ENCODE peak calls at places on chromosomes 12 and 14, in seven cellular contexts. A is esophagus muscularis mucosa, V is NCI-H748 treated with DMSO at 0.1 percent for 48 hours, K is HT1080, N is H9, D is SHP77, I is NB4. Q is an unnamed sample.

GRCh38 chr12:10540776-10541205 is 35.1 kb downstream of the EIF2S3B start:
- DNase-seq in V (no peak), D (no peak), N (no peak), K (peak; percentile 84), A (no peak), I (no peak), Q (peak; percentile 55)

GRCh38 chr12:95204141-95204866 is 13.0 kb downstream of the FGD6 start:
- DNase-seq in I (peak; percentile 66), V (no peak), A (no peak), N (peak; percentile 80), D (no peak), K (peak; percentile 99), Q (no peak)

GRCh38 chr14:35193161-35193560 is 70.8 kb downstream of the PRORP start:
- DNase-seq in D (no peak), N (no peak), A (no peak), K (no peak), I (no peak), V (no peak), Q (no peak)

GRCh38 chr14:94388896-94389469 is 581 bp upstream of the SERPINA1 start:
- DNase-seq in D (no peak), V (no peak), I (no peak), N (no peak), A (no peak), K (no peak), Q (no peak)

GRCh38 chr12:102421801-102422583 is 58.4 kb downstream of the IGF1 start:
- DNase-seq in D (peak; percentile 36), V (no peak), A (no peak), N (no peak), K (peak; percentile 52), I (no peak), Q (peak; percentile 20)

GRCh38 chr12:57154804-57155434 is 7.5 kb upstream of the LRP1-AS start:
- DNase-seq in I (peak; percentile 31), A (no peak), K (no peak), D (no peak), N (no peak), V (no peak), Q (no peak)

GRCh38 chr12:71710276-71711125 is 24.6 kb downstream of the TMEM19 start:
- DNase-seq in N (no peak), K (peak; percentile 97), D (no peak), A (no peak), I (no peak), V (no peak), Q (peak; percentile 93)

GRCh38 chr12:52655251-52655650 is 3.2 kb upstream of the KRT2 start:
- DNase-seq in V (no peak), K (no peak), A (no peak), D (no peak), N (no peak), I (no peak), Q (no peak)

GRCh38 chr14:72796935-72797334 is 97.0 kb downstream of the DPF3 start:
- DNase-seq in I (no peak), V (no peak), N (peak; percentile 81), D (no peak), K (no peak), A (no peak), Q (no peak)

GRCh38 chr12:124324803-124325705 is 30.2 kb downstream of the RFLNA start:
- DNase-seq in I (no peak), A (no peak), N (no peak), V (no peak), K (no peak), D (no peak), Q (no peak)

GRCh38 chr14:95382747-95383146 is 63.0 kb upstream of the CLMN start:
- DNase-seq in D (no peak), A (no peak), N (no peak), K (no peak), V (no peak), I (no peak), Q (no peak)

GRCh38 chr12:54125950-54126695 is 62.7 kb downstream of the SMUG1 start:
- DNase-seq in K (no peak), A (no peak), V (peak; percentile 26), D (no peak), N (no peak), I (no peak), Q (no peak)

GRCh38 chr14:69181491-69181890 is 9.8 kb upstream of the EXD2 start:
- DNase-seq in N (no peak), D (no peak), A (no peak), V (no peak), I (no peak), K (no peak), Q (no peak)

GRCh38 chr12:4813741-4814140 is 93.5 kb downstream of the GALNT8 start:
- DNase-seq in V (no peak), I (no peak), N (no peak), D (no peak), A (no peak), K (no peak), Q (no peak)

GRCh38 chr12:132360906-132361777 is 31.8 kb upstream of the GALNT9 start:
- DNase-seq in N (no peak), I (no peak), K (no peak), A (no peak), D (no peak), V (no peak), Q (no peak)

GRCh38 chr14:92589213-92589852 is 75.8 kb downstream of the RIN3 start:
- DNase-seq in N (no peak), I (peak; percentile 48), D (peak; percentile 20), K (no peak), A (no peak), V (peak; percentile 11), Q (no peak)

GRCh38 chr12:132837693-132838463 is 9.2 kb upstream of the GOLGA3 start:
- DNase-seq in V (no peak), N (no peak), D (no peak), I (no peak), A (no peak), K (no peak), Q (no peak)

GRCh38 chr14:68503186-68503825 is 289.6 kb downstream of the ZFP36L1 start:
- DNase-seq in A (no peak), V (no peak), K (no peak), N (no peak), D (no peak), I (no peak), Q (no peak)

GRCh38 chr12:30753761-30754382 is 879 bp downstream of the CAPRIN2 start:
- DNase-seq in I (no peak), A (no peak), D (peak; percentile 71), V (peak; percentile 15), N (no peak), K (peak; percentile 20), Q (peak; percentile 84)

GRCh38 chr12:92952394-92952793 is 23.3 kb upstream of the EEA1 start:
- DNase-seq in N (no peak), A (no peak), V (no peak), I (no peak), D (no peak), K (no peak), Q (no peak)

GRCh38 chr12:131896080-131896810 is 1.8 kb downstream of the ULK1 start:
- DNase-seq in I (peak; percentile 87), N (peak; percentile 96), A (peak; percentile 96), D (peak; percentile 97), V (peak; percentile 79), K (peak; percentile 87), Q (peak; percentile 88)

GRCh38 chr12:117494833-117495714 is 133.6 kb upstream of the NOS1 start:
- DNase-seq in N (peak; percentile 34), V (no peak), A (no peak), D (peak; percentile 95), K (no peak), I (no peak), Q (no peak)